ENCODE peak calls at places on chromosomes 11 and 22, in nine cellular contexts. Y, H, B, L, S, E, A, I and D are unnamed samples.

GRCh38 chr11:28461338-28461737 is 353.1 kb downstream of the METTL15 start:
- DNase-seq in Y (no peak), H (no peak), B (peak; percentile 29), L (no peak), S (no peak), E (no peak), A (no peak), I (no peak), D (no peak)

GRCh38 chr22:25160120-25160996 is 39.3 kb upstream of the CRYBB3 start:
- DNase-seq in Y (no peak), H (no peak), B (no peak), L (no peak), S (no peak), E (no peak), A (no peak), I (no peak), D (no peak)

GRCh38 chr11:91299980-91300379 is 924.6 kb upstream of the FAT3 start:
- DNase-seq in Y (no peak), H (no peak), B (peak; percentile 73), L (no peak), S (no peak), E (no peak), A (peak; percentile 21), I (no peak), D (peak; percentile 48)

GRCh38 chr11:105236631-105237030 is 97.1 kb upstream of the CARD18 start:
- DNase-seq in Y (no peak), H (no peak), B (peak; percentile 18), L (no peak), S (no peak), E (no peak), A (no peak), I (no peak), D (no peak)

GRCh38 chr22:44916281-44917231 is 93.2 kb downstream of the PHF21B start:
- DNase-seq in Y (peak; percentile 9), H (peak; percentile 41), B (no peak), L (peak; percentile 14), S (no peak), E (no peak), A (no peak), I (no peak), D (no peak)

GRCh38 chr22:20542055-20542454 is 34.6 kb downstream of the MED15 start:
- DNase-seq in Y (no peak), H (no peak), B (no peak), L (no peak), S (no peak), E (no peak), A (no peak), I (no peak), D (no peak)

GRCh38 chr11:56271092-56271491 is 2.9 kb upstream of the OR5T1 start:
- DNase-seq in Y (no peak), H (no peak), B (no peak), L (no peak), S (no peak), E (no peak), A (no peak), I (no peak), D (no peak)

GRCh38 chr11:1073851-1074243 is 827 bp upstream of the MUC2 start:
- DNase-seq in Y (no peak), H (no peak), B (no peak), L (no peak), S (no peak), E (no peak), A (no peak), I (no peak), D (peak; percentile 37)

GRCh38 chr22:25148149-25148691 is 51.4 kb upstream of the CRYBB3 start:
- DNase-seq in Y (peak; percentile 38), H (no peak), B (no peak), L (no peak), S (no peak), E (no peak), A (no peak), I (no peak), D (no peak)

GRCh38 chr22:47299879-47300697 is 537.6 kb downstream of the TBC1D22A start:
- DNase-seq in Y (no peak), H (peak; percentile 26), B (no peak), L (no peak), S (no peak), E (no peak), A (no peak), I (peak; percentile 23), D (no peak)

GRCh38 chr22:22010358-22010757 is 27.8 kb upstream of the TOP3B start:
- DNase-seq in Y (no peak), H (no peak), B (no peak), L (no peak), S (no peak), E (no peak), A (no peak), I (no peak), D (no peak)

GRCh38 chr11:69801513-69802335 is 17.5 kb downstream of the FGF3 start:
- DNase-seq in Y (no peak), H (peak; percentile 42), B (no peak), L (no peak), S (peak; percentile 19), E (peak; percentile 58), A (peak; percentile 63), I (peak; percentile 81), D (peak; percentile 46)

GRCh38 chr11:66466225-66467033 is at the start of gene PELI3:
- DNase-seq in Y (peak; percentile 92), H (peak; percentile 98), B (peak; percentile 69), L (peak; percentile 95), S (peak; percentile 92), E (peak; percentile 92), A (peak; percentile 99), I (peak; percentile 98), D (peak; percentile 79)

GRCh38 chr22:30361916-30362631 is 5.3 kb downstream of the CCDC157 start:
- DNase-seq in Y (no peak), H (no peak), B (no peak), L (no peak), S (no peak), E (no peak), A (no peak), I (no peak), D (no peak)

GRCh38 chr22:35766654-35767580 is 49.2 kb downstream of the APOL5 start:
- DNase-seq in Y (no peak), H (no peak), B (no peak), L (no peak), S (no peak), E (no peak), A (no peak), I (no peak), D (no peak)

GRCh38 chr11:97865424-97866012 is 1155.2 kb upstream of the CNTN5 start:
- DNase-seq in Y (no peak), H (no peak), B (peak; percentile 9), L (no peak), S (no peak), E (no peak), A (no peak), I (no peak), D (no peak)

GRCh38 chr11:14905104-14906033 is 13.3 kb upstream of the CYP2R1 start:
- DNase-seq in Y (peak; percentile 27), H (peak; percentile 93), B (no peak), L (peak; percentile 67), S (peak; percentile 68), E (no peak), A (no peak), I (no peak), D (no peak)

GRCh38 chr22:40791241-40791640 is 27.9 kb downstream of the SLC25A17 start:
- DNase-seq in Y (no peak), H (no peak), B (peak; percentile 21), L (no peak), S (no peak), E (no peak), A (no peak), I (no peak), D (no peak)

GRCh38 chr11:76123243-76123642 is 83.1 kb downstream of the WNT11 start:
- DNase-seq in Y (no peak), H (no peak), B (no peak), L (no peak), S (no peak), E (no peak), A (no peak), I (no peak), D (no peak)

GRCh38 chr11:116733386-116733755 is 39.4 kb downstream of the BUD13 start:
- DNase-seq in Y (no peak), H (no peak), B (no peak), L (peak; percentile 6), S (no peak), E (no peak), A (no peak), I (no peak), D (no peak)

GRCh38 chr11:112163875-112164521 is at the start of gene IL18:
- DNase-seq in Y (peak; percentile 32), H (peak; percentile 62), B (no peak), L (peak; percentile 78), S (no peak), E (no peak), A (no peak), I (no peak), D (peak; percentile 68)

GRCh38 chr11:83971063-83971462 is 684.9 kb upstream of the CCDC90B start:
- DNase-seq in Y (no peak), H (no peak), B (peak; percentile 36), L (no peak), S (no peak), E (no peak), A (no peak), I (no peak), D (peak; percentile 34)

GRCh38 chr11:113628912-113629311 is 77.2 kb downstream of the TMPRSS5 start:
- DNase-seq in Y (no peak), H (no peak), B (no peak), L (no peak), S (no peak), E (no peak), A (no peak), I (no peak), D (no peak)

GRCh38 chr11:14357843-14358728 is 897 bp downstream of the RRAS2 start:
- DNase-seq in Y (peak; percentile 43), H (peak; percentile 87), B (peak; percentile 53), L (peak; percentile 52), S (peak; percentile 7), E (peak; percentile 40), A (peak; percentile 65), I (peak; percentile 86), D (peak; percentile 59)

GRCh38 chr11:46356911-46357482 is 9.7 kb downstream of the DGKZ start:
- DNase-seq in Y (no peak), H (no peak), B (peak; percentile 52), L (no peak), S (no peak), E (no peak), A (no peak), I (no peak), D (peak; percentile 44)

GRCh38 chr11:122882189-122882808 is at the start of gene JHY:
- DNase-seq in Y (no peak), H (no peak), B (no peak), L (no peak), S (no peak), E (no peak), A (no peak), I (no peak), D (no peak)

GRCh38 chr11:46489668-46490560 is 98.3 kb upstream of the CHRM4 start:
- DNase-seq in Y (no peak), H (no peak), B (peak; percentile 41), L (no peak), S (no peak), E (peak; percentile 17), A (peak; percentile 61), I (no peak), D (peak; percentile 77)

GRCh38 chr11:126053340-126054286 is 9.1 kb downstream of the CDON start:
- DNase-seq in Y (no peak), H (no peak), B (no peak), L (no peak), S (no peak), E (no peak), A (no peak), I (no peak), D (no peak)

GRCh38 chr11:125516266-125516665 is 20.2 kb upstream of the FEZ1 start:
- DNase-seq in Y (no peak), H (no peak), B (no peak), L (no peak), S (no peak), E (no peak), A (no peak), I (no peak), D (no peak)

GRCh38 chr22:50162391-50162956 is 8.1 kb upstream of the PANX2 start:
- DNase-seq in Y (no peak), H (no peak), B (no peak), L (no peak), S (no peak), E (no peak), A (no peak), I (no peak), D (no peak)

GRCh38 chr22:25182131-25183110 is 17.2 kb upstream of the CRYBB3 start:
- DNase-seq in Y (no peak), H (no peak), B (no peak), L (no peak), S (no peak), E (no peak), A (no peak), I (no peak), D (no peak)